ENCODE peak calls at places on chromosomes 3 and 15, in six cellular contexts. One of them, this sample, is unnamed.

GRCh38 chr3:150495563-150496168 is 50.6 kb downstream of the SERP1 start:
- DNase-seq in transverse colon: no peak
- DNase-seq in right atrium auricular region: no peak
- DNase-seq in dorsolateral prefrontal cortex: no peak
- DNase-seq in AG09309: peak; percentile 11
- DNase-seq in kidney epithelial cell: peak; percentile 10
- DNase-seq in this sample: peak; percentile 21

GRCh38 chr3:1843111-1843510 is 255.6 kb upstream of the CNTN4 start:
- DNase-seq in AG09309: no peak
- DNase-seq in dorsolateral prefrontal cortex: no peak
- DNase-seq in right atrium auricular region: no peak
- DNase-seq in kidney epithelial cell: no peak
- DNase-seq in transverse colon: no peak
- DNase-seq in this sample: no peak

GRCh38 chr15:68608206-68608843 is 29.5 kb downstream of the CORO2B start:
- DNase-seq in AG09309: no peak
- DNase-seq in kidney epithelial cell: no peak
- DNase-seq in right atrium auricular region: peak; percentile 93
- DNase-seq in transverse colon: peak; percentile 29
- DNase-seq in dorsolateral prefrontal cortex: no peak
- DNase-seq in this sample: no peak

GRCh38 chr3:45210308-45211038 is 15.6 kb downstream of the TMEM158 start:
- DNase-seq in AG09309: peak; percentile 66
- DNase-seq in kidney epithelial cell: no peak
- DNase-seq in transverse colon: peak; percentile 90
- DNase-seq in right atrium auricular region: peak; percentile 76
- DNase-seq in dorsolateral prefrontal cortex: peak; percentile 64
- DNase-seq in this sample: peak; percentile 61

GRCh38 chr3:8523041-8523440 is 21.4 kb downstream of the LMCD1 start:
- DNase-seq in right atrium auricular region: no peak
- DNase-seq in transverse colon: no peak
- DNase-seq in AG09309: no peak
- DNase-seq in dorsolateral prefrontal cortex: no peak
- DNase-seq in kidney epithelial cell: no peak
- DNase-seq in this sample: no peak

GRCh38 chr3:77807312-77807711 is 767.4 kb downstream of the ROBO2 start:
- DNase-seq in right atrium auricular region: no peak
- DNase-seq in transverse colon: no peak
- DNase-seq in AG09309: no peak
- DNase-seq in kidney epithelial cell: no peak
- DNase-seq in dorsolateral prefrontal cortex: no peak
- DNase-seq in this sample: no peak

GRCh38 chr3:124034016-124034808 is 42.3 kb upstream of the ROPN1 start:
- DNase-seq in right atrium auricular region: no peak
- DNase-seq in kidney epithelial cell: no peak
- DNase-seq in transverse colon: peak; percentile 24
- DNase-seq in dorsolateral prefrontal cortex: peak; percentile 42
- DNase-seq in AG09309: no peak
- DNase-seq in this sample: no peak

GRCh38 chr3:187999821-188000220 is 154.1 kb upstream of the LPP start:
- DNase-seq in right atrium auricular region: no peak
- DNase-seq in kidney epithelial cell: no peak
- DNase-seq in transverse colon: no peak
- DNase-seq in dorsolateral prefrontal cortex: no peak
- DNase-seq in AG09309: no peak
- DNase-seq in this sample: no peak

GRCh38 chr15:101657171-101657570 is 5.0 kb upstream of the TM2D3 start:
- DNase-seq in dorsolateral prefrontal cortex: no peak
- DNase-seq in AG09309: no peak
- DNase-seq in kidney epithelial cell: no peak
- DNase-seq in transverse colon: no peak
- DNase-seq in right atrium auricular region: no peak
- DNase-seq in this sample: no peak

GRCh38 chr15:39488498-39488897 is 92.4 kb upstream of the THBS1 start:
- DNase-seq in AG09309: no peak
- DNase-seq in transverse colon: peak; percentile 33
- DNase-seq in right atrium auricular region: no peak
- DNase-seq in kidney epithelial cell: no peak
- DNase-seq in dorsolateral prefrontal cortex: no peak
- DNase-seq in this sample: no peak

DNA sequence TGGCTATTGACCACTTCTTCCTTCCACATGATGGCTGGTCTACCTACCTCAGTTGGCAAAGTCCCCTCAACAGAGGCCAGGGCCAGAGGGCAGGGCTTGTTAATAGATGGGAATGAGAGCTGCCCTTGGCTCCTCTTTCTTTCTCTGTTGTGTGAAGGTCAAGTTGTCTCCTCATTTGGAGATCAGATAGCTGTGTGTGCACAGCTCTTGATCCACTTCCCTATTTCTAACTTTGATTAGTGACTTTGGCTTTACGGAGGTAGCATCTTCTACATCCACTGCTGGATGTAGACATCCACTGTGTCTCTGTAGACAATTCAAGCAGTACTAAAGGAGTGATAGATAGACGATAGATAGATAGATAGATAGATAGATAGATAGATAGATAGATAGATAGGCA is 270.8 kb upstream of the LRRFIP2 start:
- DNase-seq in AG09309: no peak
- DNase-seq in dorsolateral prefrontal cortex: no peak
- DNase-seq in transverse colon: no peak
- DNase-seq in kidney epithelial cell: no peak
- DNase-seq in right atrium auricular region: no peak
- DNase-seq in this sample: no peak
- H3K4me3 ChIP-seq in AG09309: no peak overlapping the region
- H3K4me3 ChIP-seq in dorsolateral prefrontal cortex: no peak overlapping the region
- H3K4me3 ChIP-seq in transverse colon: no peak overlapping the region
- H3K4me3 ChIP-seq in kidney epithelial cell: no peak overlapping the region
- H3K4me3 ChIP-seq in right atrium auricular region: no peak overlapping the region
- H3K4me3 ChIP-seq in this sample: no peak overlapping the region

DNA sequence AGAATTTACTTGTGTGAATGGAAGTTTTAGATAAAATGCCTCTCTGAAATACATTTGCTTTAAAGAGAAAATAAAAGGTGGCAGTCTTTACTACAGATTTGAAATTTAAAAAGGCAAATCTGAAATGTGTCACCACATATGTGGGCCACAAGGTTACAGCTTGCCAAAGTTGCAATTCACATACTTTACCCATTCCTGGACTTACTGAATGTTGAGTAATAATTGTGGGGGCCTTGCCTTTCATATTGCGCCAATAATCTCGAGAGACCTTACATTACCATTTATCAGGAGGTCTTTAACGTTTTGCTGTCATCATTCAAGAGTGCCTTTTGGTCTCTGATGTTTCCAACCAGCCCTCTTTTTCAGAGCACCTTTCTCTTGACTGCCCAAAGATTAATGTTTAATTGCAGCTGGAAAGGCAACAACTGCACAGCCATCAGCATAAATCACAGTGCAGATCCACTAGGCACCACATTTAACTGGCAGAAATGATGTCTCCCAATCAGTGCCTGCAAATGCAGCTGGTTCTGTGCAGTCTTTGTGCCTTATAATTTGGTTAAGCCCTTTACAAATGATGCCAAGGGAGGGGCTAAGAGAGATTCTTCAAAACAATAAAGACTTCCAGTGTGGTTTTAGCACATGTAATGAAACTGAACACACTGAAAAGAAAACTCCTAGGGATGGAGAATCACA is 206.8 kb downstream of the MAGI1 start:
- DNase-seq in AG09309: peak; percentile 74
- DNase-seq in kidney epithelial cell: no peak
- DNase-seq in dorsolateral prefrontal cortex: no peak
- DNase-seq in right atrium auricular region: no peak
- DNase-seq in transverse colon: no peak
- DNase-seq in this sample: no peak
- TF ChIP-seq CTCF in AG09309: no peak
- TF ChIP-seq CTCF in kidney epithelial cell: no peak
- TF ChIP-seq CTCF in dorsolateral prefrontal cortex: no peak
- TF ChIP-seq CTCF in right atrium auricular region: no peak
- TF ChIP-seq CTCF in transverse colon: no peak
- TF ChIP-seq CTCF in this sample: no peak

DNA sequence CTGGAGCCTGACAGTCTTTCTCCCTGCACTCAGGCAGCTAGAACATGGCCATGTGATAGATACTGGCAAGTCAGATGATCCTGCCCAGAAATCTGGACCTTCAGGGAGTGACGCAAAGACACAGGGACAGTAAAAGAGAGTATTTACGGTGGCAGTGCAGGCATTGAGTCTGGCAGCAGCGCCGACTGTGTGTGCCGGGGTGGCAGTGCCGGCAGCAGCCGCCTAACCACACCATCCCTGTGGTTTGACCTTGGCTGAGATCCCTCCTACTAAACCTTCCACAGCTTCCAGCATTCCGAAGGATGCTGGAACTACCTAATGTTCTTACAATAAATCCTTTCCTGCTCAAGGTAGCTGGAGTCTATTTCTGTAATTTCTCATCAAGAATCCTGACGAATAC is 4.6 kb upstream of the TSPAN3 start:
- DNase-seq in AG09309: no peak
- DNase-seq in right atrium auricular region: no peak
- DNase-seq in transverse colon: no peak
- DNase-seq in dorsolateral prefrontal cortex: peak; percentile 50
- DNase-seq in kidney epithelial cell: no peak
- DNase-seq in this sample: no peak
- H3K4me3 ChIP-seq in AG09309: no peak overlapping the region
- H3K4me3 ChIP-seq in right atrium auricular region: no peak overlapping the region
- H3K4me3 ChIP-seq in transverse colon: no peak overlapping the region
- H3K4me3 ChIP-seq in dorsolateral prefrontal cortex: no peak overlapping the region
- H3K4me3 ChIP-seq in kidney epithelial cell: no peak overlapping the region
- H3K4me3 ChIP-seq in this sample: no peak overlapping the region

GRCh38 chr3:72144773-72145505 is 360.0 kb upstream of the PROK2 start:
- DNase-seq in AG09309: no peak
- DNase-seq in right atrium auricular region: no peak
- DNase-seq in transverse colon: no peak
- DNase-seq in kidney epithelial cell: no peak
- DNase-seq in dorsolateral prefrontal cortex: no peak
- DNase-seq in this sample: no peak

GRCh38 chr3:72143322-72143721 is 358.4 kb upstream of the PROK2 start:
- DNase-seq in kidney epithelial cell: no peak
- DNase-seq in right atrium auricular region: no peak
- DNase-seq in transverse colon: no peak
- DNase-seq in AG09309: peak; percentile 34
- DNase-seq in dorsolateral prefrontal cortex: no peak
- DNase-seq in this sample: no peak

GRCh38 chr3:72145506-72146380 is 360.8 kb upstream of the PROK2 start:
- DNase-seq in dorsolateral prefrontal cortex: peak; percentile 48
- DNase-seq in transverse colon: no peak
- DNase-seq in AG09309: peak; percentile 51
- DNase-seq in right atrium auricular region: no peak
- DNase-seq in kidney epithelial cell: no peak
- DNase-seq in this sample: no peak

GRCh38 chr3:72142028-72142427 is 357.1 kb upstream of the PROK2 start:
- DNase-seq in AG09309: no peak
- DNase-seq in right atrium auricular region: no peak
- DNase-seq in transverse colon: no peak
- DNase-seq in dorsolateral prefrontal cortex: no peak
- DNase-seq in kidney epithelial cell: no peak
- DNase-seq in this sample: no peak

GRCh38 chr3:72143970-72144717 is 359.2 kb upstream of the PROK2 start:
- DNase-seq in kidney epithelial cell: no peak
- DNase-seq in dorsolateral prefrontal cortex: no peak
- DNase-seq in right atrium auricular region: no peak
- DNase-seq in transverse colon: no peak
- DNase-seq in AG09309: no peak
- DNase-seq in this sample: no peak
- TF ChIP-seq CTCF in kidney epithelial cell: no peak
- TF ChIP-seq CTCF in dorsolateral prefrontal cortex: no peak
- TF ChIP-seq CTCF in right atrium auricular region: no peak
- TF ChIP-seq CTCF in transverse colon: no peak
- TF ChIP-seq CTCF in AG09309: no peak
- TF ChIP-seq CTCF in this sample: no peak

GRCh38 chr15:31435256-31435781 is 108.7 kb downstream of the KLF13 start:
- DNase-seq in kidney epithelial cell: no peak
- DNase-seq in right atrium auricular region: peak; percentile 84
- DNase-seq in dorsolateral prefrontal cortex: peak; percentile 78
- DNase-seq in transverse colon: peak; percentile 88
- DNase-seq in AG09309: peak; percentile 54
- DNase-seq in this sample: peak; percentile 66

GRCh38 chr15:31433101-31433500 is 106.5 kb downstream of the KLF13 start:
- DNase-seq in right atrium auricular region: no peak
- DNase-seq in kidney epithelial cell: no peak
- DNase-seq in transverse colon: no peak
- DNase-seq in dorsolateral prefrontal cortex: no peak
- DNase-seq in AG09309: no peak
- DNase-seq in this sample: no peak

GRCh38 chr15:31433574-31433973 is 106.9 kb downstream of the KLF13 start:
- DNase-seq in kidney epithelial cell: no peak
- DNase-seq in AG09309: no peak
- DNase-seq in dorsolateral prefrontal cortex: no peak
- DNase-seq in right atrium auricular region: no peak
- DNase-seq in transverse colon: no peak
- DNase-seq in this sample: no peak

GRCh38 chr15:31435891-31436628 is 109.4 kb downstream of the KLF13 start:
- DNase-seq in right atrium auricular region: no peak
- DNase-seq in kidney epithelial cell: no peak
- DNase-seq in AG09309: no peak
- DNase-seq in transverse colon: no peak
- DNase-seq in dorsolateral prefrontal cortex: no peak
- DNase-seq in this sample: no peak

GRCh38 chr15:31434418-31435255 is 108.0 kb downstream of the KLF13 start:
- DNase-seq in right atrium auricular region: no peak
- DNase-seq in AG09309: peak; percentile 84
- DNase-seq in dorsolateral prefrontal cortex: no peak
- DNase-seq in transverse colon: peak; percentile 75
- DNase-seq in kidney epithelial cell: no peak
- DNase-seq in this sample: peak; percentile 67
- H3K4me3 ChIP-seq in right atrium auricular region: no peak overlapping the region
- H3K4me3 ChIP-seq in AG09309: peak overlapping the region; percentile 30
- H3K4me3 ChIP-seq in dorsolateral prefrontal cortex: peak overlapping the region; percentile 27
- H3K4me3 ChIP-seq in transverse colon: peak overlapping the region; percentile 2
- H3K4me3 ChIP-seq in kidney epithelial cell: no peak overlapping the region
- H3K4me3 ChIP-seq in this sample: peak overlapping the region; percentile 22

DNA sequence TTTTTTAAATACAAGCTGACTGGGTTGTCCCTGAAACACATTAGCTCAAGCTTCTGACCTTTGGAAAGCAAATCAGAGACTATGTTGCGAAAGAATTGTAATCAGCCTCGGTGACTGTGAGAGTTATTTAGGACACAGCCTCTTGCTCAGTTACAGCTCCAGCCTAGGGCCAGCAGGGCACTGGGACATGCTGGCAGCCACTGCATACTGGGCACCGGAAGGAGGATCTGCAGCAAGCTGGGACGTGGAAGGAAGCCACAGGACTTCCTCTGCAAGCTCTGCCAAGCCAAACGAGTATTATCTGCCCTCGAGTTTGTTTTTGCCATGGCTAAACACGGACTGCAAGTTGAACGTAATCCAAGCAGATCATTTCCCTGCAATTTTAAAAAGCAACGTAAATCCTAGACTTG is 24.4 kb upstream of the COPG1 start:
- DNase-seq in right atrium auricular region: peak; percentile 89
- DNase-seq in AG09309: peak; percentile 35
- DNase-seq in transverse colon: peak; percentile 83
- DNase-seq in dorsolateral prefrontal cortex: peak; percentile 65
- DNase-seq in kidney epithelial cell: no peak
- DNase-seq in this sample: no peak
- TF ChIP-seq CTCF in right atrium auricular region: no peak
- TF ChIP-seq CTCF in AG09309: no peak
- TF ChIP-seq CTCF in transverse colon: no peak
- TF ChIP-seq CTCF in dorsolateral prefrontal cortex: no peak
- TF ChIP-seq CTCF in kidney epithelial cell: no peak
- TF ChIP-seq CTCF in this sample: no peak

This sample was measured in HFF-Myc.